ENCODE peak calls at places on chromosomes 16 and 17, in ten cellular contexts. M is neural progenitor cell, O is ovary, X is endothelial cell, F is H9, Y is cardiac muscle cell, L is Peyer's patch, S is AG10803, R is breast epithelium, A is neural crest cell. T is an unnamed sample.

GRCh38 chr17:76076765-76077581 is 2.0 kb upstream of the ZACN start:
- DNase-seq in M (peak; percentile 54), O (no peak), X (no peak), F (peak; percentile 74), Y (no peak), L (no peak), S (no peak), R (no peak), A (no peak), T (no peak)

GRCh38 chr17:78946631-78947030 is 21.4 kb upstream of the TIMP2 start:
- DNase-seq in M (no peak), O (no peak), X (no peak), F (no peak), Y (no peak), L (no peak), S (no peak), R (no peak), A (no peak), T (no peak)

GRCh38 chr16:82088483-82088882 is 53.4 kb downstream of the HSD17B2 start:
- DNase-seq in M (no peak), O (no peak), X (no peak), F (no peak), Y (no peak), L (no peak), S (peak; percentile 67), R (no peak), A (no peak), T (no peak)

GRCh38 chr16:85202631-85203461 is 90.6 kb upstream of the CIBAR2 start:
- DNase-seq in M (peak; percentile 83), O (peak; percentile 95), X (no peak), F (peak; percentile 78), Y (peak; percentile 70), L (no peak), S (peak; percentile 98), R (no peak), A (peak; percentile 58), T (peak; percentile 48)

GRCh38 chr16:12288537-12289174 is 312.1 kb downstream of the SNX29 start:
- DNase-seq in M (no peak), O (no peak), X (no peak), F (no peak), Y (no peak), L (no peak), S (no peak), R (no peak), A (no peak), T (no peak)

GRCh38 chr16:63714876-63715275 is 1407.0 kb downstream of the CDH11 start:
- DNase-seq in M (no peak), O (no peak), X (no peak), F (peak; percentile 62), Y (no peak), L (no peak), S (no peak), R (no peak), A (no peak), T (no peak)

GRCh38 chr17:81682565-81683207 is 911 bp downstream of the ARL16 start:
- DNase-seq in M (peak; percentile 44), O (no peak), X (no peak), F (no peak), Y (no peak), L (peak; percentile 37), S (no peak), R (no peak), A (no peak), T (no peak)

GRCh38 chr16:88686439-88687253 is at the start of gene SNAI3:
- DNase-seq in M (peak; percentile 95), O (no peak), X (peak; percentile 83), F (peak; percentile 92), Y (peak; percentile 92), L (peak; percentile 96), S (no peak), R (peak; percentile 86), A (peak; percentile 69), T (peak; percentile 94)

GRCh38 chr17:42832934-42833770 is at the start of gene PSME3:
- DNase-seq in M (peak; percentile 93), O (peak; percentile 88), X (peak; percentile 87), F (peak; percentile 96), Y (peak; percentile 94), L (peak; percentile 95), S (peak; percentile 78), R (peak; percentile 85), A (peak; percentile 81), T (peak; percentile 93)

DNA sequence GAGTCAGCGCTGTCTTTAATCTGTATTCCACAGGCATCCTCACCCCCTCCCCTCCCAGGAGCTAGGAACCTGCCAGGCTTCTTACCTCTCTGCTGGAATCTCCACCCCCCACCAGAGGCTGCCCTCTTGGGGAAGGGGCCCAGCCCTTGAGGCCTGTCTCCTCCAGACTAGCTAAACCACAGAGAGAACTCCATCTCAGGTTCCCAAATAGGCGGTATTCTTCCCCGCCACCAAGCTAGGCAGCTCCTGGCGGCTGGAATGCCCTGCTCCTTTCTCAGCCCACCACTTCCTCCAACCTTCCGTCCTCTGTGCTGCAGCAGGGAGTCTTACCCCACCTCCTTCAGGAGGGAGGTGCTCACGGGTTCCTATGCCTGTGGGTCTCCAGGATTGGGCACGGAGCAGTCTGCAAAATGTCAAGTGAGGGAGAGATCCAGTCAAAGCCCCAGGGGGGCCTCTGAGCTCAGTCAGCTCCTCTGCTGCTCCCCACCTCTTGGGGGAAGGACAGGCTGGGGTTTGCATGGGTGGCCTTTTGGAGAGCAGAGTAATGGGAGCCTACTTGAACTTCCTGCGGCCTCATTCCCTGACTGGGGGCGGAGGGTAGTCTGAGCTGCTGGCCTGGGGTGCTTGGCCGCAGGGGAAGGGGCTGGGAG is 55.7 kb downstream of the SREBF1 start:
- DNase-seq in M (peak; percentile 88), O (peak; percentile 67), X (peak; percentile 60), F (peak; percentile 95), Y (peak; percentile 82), L (no peak), S (no peak), R (no peak), A (peak; percentile 22), T (no peak)
- TF ChIP-seq CTCF in M (peak; percentile 54), O (no peak), X (no peak), F (peak; percentile 66), Y (peak; percentile 51), L (no peak), S (peak; percentile 23), R (peak; percentile 51), A (peak; percentile 50), T (no peak)

GRCh38 chr16:72015124-72015523 is 6.6 kb downstream of the DHODH start:
- DNase-seq in M (no peak), O (no peak), X (no peak), F (no peak), Y (no peak), L (no peak), S (no peak), R (no peak), A (no peak), T (no peak)

GRCh38 chr16:72021043-72021442 is 12.5 kb downstream of the DHODH start:
- DNase-seq in M (peak; percentile 65), O (no peak), X (peak; percentile 68), F (peak; percentile 80), Y (peak; percentile 49), L (no peak), S (no peak), R (no peak), A (peak; percentile 19), T (no peak)

GRCh38 chr16:72013888-72014538 is 5.5 kb downstream of the DHODH start:
- DNase-seq in M (peak; percentile 23), O (peak; percentile 54), X (no peak), F (no peak), Y (peak; percentile 12), L (no peak), S (no peak), R (no peak), A (no peak), T (no peak)

GRCh38 chr16:72014675-72015074 is 6.1 kb downstream of the DHODH start:
- DNase-seq in M (no peak), O (no peak), X (no peak), F (no peak), Y (no peak), L (no peak), S (no peak), R (no peak), A (no peak), T (no peak)

DNA sequence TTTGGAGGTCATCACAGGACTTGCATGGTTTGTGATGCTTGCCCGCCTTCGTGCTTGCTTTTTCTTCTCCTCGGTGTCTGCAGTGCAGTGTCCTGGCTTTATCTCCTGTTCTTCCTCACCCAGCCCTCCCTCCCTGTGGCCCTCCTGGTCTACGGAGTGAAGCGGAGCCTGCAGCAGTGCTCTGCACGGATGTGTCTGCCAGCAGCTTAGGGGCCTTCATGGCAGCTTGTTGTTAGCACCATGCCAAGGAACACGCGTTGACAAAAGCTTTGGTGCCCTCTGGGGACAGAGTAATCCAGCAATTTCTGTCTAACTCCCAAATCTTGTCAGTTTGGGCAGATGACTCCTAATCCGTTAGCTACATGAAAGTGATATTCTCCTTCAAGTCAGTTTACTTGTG is 9.9 kb downstream of the DHODH start:
- DNase-seq in M (no peak), O (no peak), X (no peak), F (no peak), Y (no peak), L (no peak), S (no peak), R (no peak), A (no peak), T (no peak)
- TF ChIP-seq CTCF in M (no peak), O (no peak), X (no peak), F (no peak), Y (no peak), L (no peak), S (no peak), R (no peak), A (no peak), T (no peak)

GRCh38 chr16:2209258-2210008 is 1.2 kb downstream of the BRICD5 start:
- DNase-seq in M (no peak), O (no peak), X (no peak), F (no peak), Y (no peak), L (no peak), S (no peak), R (no peak), A (no peak), T (no peak)
- TF ChIP-seq CTCF in M (no peak), O (no peak), X (no peak), F (no peak), Y (no peak), L (no peak), S (no peak), R (no peak), A (no peak), T (no peak)

GRCh38 chr17:1647802-1648581 is 1.7 kb downstream of the RILP start:
- DNase-seq in M (peak; percentile 69), O (peak; percentile 64), X (peak; percentile 46), F (peak; percentile 87), Y (peak; percentile 49), L (no peak), S (peak; percentile 26), R (no peak), A (no peak), T (no peak)
- TF ChIP-seq CTCF in M (peak; percentile 22), O (no peak), X (no peak), F (peak; percentile 3), Y (peak; percentile 7), L (no peak), S (peak; percentile 38), R (no peak), A (no peak), T (no peak)

GRCh38 chr16:23302045-23302956 is at the start of gene SCNN1B:
- DNase-seq in M (peak; percentile 67), O (no peak), X (peak; percentile 24), F (peak; percentile 42), Y (peak; percentile 17), L (peak; percentile 64), S (no peak), R (no peak), A (no peak), T (peak; percentile 85)
- TF ChIP-seq CTCF in M (no peak), O (no peak), X (no peak), F (no peak), Y (no peak), L (no peak), S (no peak), R (no peak), A (no peak), T (no peak)

T was measured in mucosa of descending colon.